ENCODE peak calls at places on chromosome 5, in ten cellular contexts. C is activated T-cell treated with anti-CD3 and anti-CD28 coated beads for 24 hours; G is stimulated activated CD4-positive, alpha-beta T cell treated with anti-CD3 and anti-CD28 coated beads, Interleukin-12 subunit alpha, Interleukin-12 subunit beta, amount 100 ng/mL, for 4 hours; R is putamen; D is colonic mucosa; N is HS-5; U is NAMALWA; O is stimulated activated CD8-positive, alpha-beta memory T cell treated with anti-CD3 and anti-CD28 coated beads, Interleukin-2, amount 100 ng/mL, for 48 hours; S is fibroblast of villous mesenchyme; H is pons. K is an unnamed sample.
A peak's percentile ranks its signal among the peaks of the same experiment; 100 is the strongest.

GRCh38 chr5:159849437-159850191 is 66.7 kb upstream of the ADRA1B start:
- DNase-seq in C (no peak), G (no peak), R (no peak), D (no peak), N (peak; percentile 9), U (no peak), O (no peak), S (peak; percentile 71), H (no peak), K (peak; percentile 92)

GRCh38 chr5:177317959-177318377 is 6.3 kb upstream of the MXD3 start:
- DNase-seq in C (peak; percentile 61), G (peak; percentile 71), R (peak; percentile 64), D (peak; percentile 84), N (no peak), U (peak; percentile 89), O (no peak), S (peak; percentile 85), H (peak; percentile 76), K (peak; percentile 69)

GRCh38 chr5:103800728-103801127 is 238.1 kb upstream of the NUDT12 start:
- DNase-seq in C (no peak), G (no peak), R (no peak), D (no peak), N (no peak), U (no peak), O (no peak), S (peak; percentile 37), H (no peak), K (peak; percentile 33)

GRCh38 chr5:144453753-144454152 is 283.1 kb downstream of the KCTD16 start:
- DNase-seq in C (no peak), G (no peak), R (no peak), D (no peak), N (no peak), U (no peak), O (no peak), S (no peak), H (no peak), K (no peak)

GRCh38 chr5:15241216-15241821 is 258.7 kb upstream of the FBXL7 start:
- DNase-seq in C (no peak), G (no peak), R (no peak), D (no peak), N (no peak), U (no peak), O (no peak), S (no peak), H (no peak), K (no peak)

GRCh38 chr5:62340392-62340791 is 34.4 kb downstream of the KIF2A start:
- DNase-seq in C (no peak), G (no peak), R (no peak), D (no peak), N (no peak), U (peak; percentile 70), O (no peak), S (peak; percentile 20), H (peak; percentile 70), K (peak; percentile 11)

GRCh38 chr5:177089825-177090641 is 3.3 kb downstream of the FGFR4 start:
- DNase-seq in C (no peak), G (no peak), R (no peak), D (peak; percentile 60), N (no peak), U (no peak), O (no peak), S (no peak), H (no peak), K (no peak)

GRCh38 chr5:10521466-10522223 is 42.2 kb upstream of the ANKRD33B start:
- DNase-seq in C (no peak), G (no peak), R (no peak), D (no peak), N (no peak), U (peak; percentile 36), O (no peak), S (no peak), H (no peak), K (no peak)

GRCh38 chr5:141517321-141517720 is 28.4 kb downstream of the PCDHGC5 start:
- DNase-seq in C (no peak), G (no peak), R (no peak), D (no peak), N (no peak), U (no peak), O (no peak), S (no peak), H (no peak), K (no peak)

GRCh38 chr5:8615142-8615858 is 746.4 kb downstream of the MTRR start:
- DNase-seq in C (no peak), G (no peak), R (no peak), D (no peak), N (no peak), U (no peak), O (no peak), S (no peak), H (no peak), K (no peak)

GRCh38 chr5:148660346-148660660 is 6.0 kb upstream of the HTR4 start:
- DNase-seq in C (no peak), G (no peak), R (no peak), D (no peak), N (no peak), U (no peak), O (no peak), S (no peak), H (no peak), K (no peak)

GRCh38 chr5:141762790-141763368 is 80.8 kb upstream of the ARAP3 start:
- DNase-seq in C (no peak), G (no peak), R (no peak), D (no peak), N (no peak), U (no peak), O (no peak), S (no peak), H (peak; percentile 30), K (no peak)